ENCODE peak calls at places on chromosomes 11 and 22, in nine cellular contexts. I is fibroblast of pulmonary artery, Y is brain microvascular endothelial cell, S is left ventricle myocardium inferior, J is type B pancreatic cell, C is dorsolateral prefrontal cortex, X is AG04450, Q is breast epithelium, U is neural crest cell. Z is an unnamed sample.

GRCh38 chr11:44684886-44685285 is 41.9 kb upstream of the TSPAN18 start:
- DNase-seq in I (no peak), Y (no peak), S (no peak), J (no peak), C (no peak), X (no peak), Q (no peak), U (no peak), Z (no peak)

GRCh38 chr22:42202669-42203068 is 67.8 kb downstream of the TCF20 start:
- DNase-seq in I (peak; percentile 30), Y (peak; percentile 43), S (no peak), J (no peak), C (no peak), X (peak; percentile 21), Q (no peak), U (no peak), Z (no peak)

GRCh38 chr11:934437-934950 is 8.8 kb downstream of the AP2A2 start:
- DNase-seq in I (no peak), Y (no peak), S (no peak), J (no peak), C (no peak), X (no peak), Q (no peak), U (no peak), Z (no peak)

GRCh38 chr11:6632116-6633073 is 13.2 kb upstream of the TPP1 start:
- DNase-seq in I (no peak), Y (no peak), S (no peak), J (peak; percentile 62), C (no peak), X (no peak), Q (no peak), U (no peak), Z (no peak)

GRCh38 chr11:2186669-2187266 is 15.2 kb upstream of the TH start:
- DNase-seq in I (peak; percentile 22), Y (peak; percentile 18), S (no peak), J (no peak), C (no peak), X (no peak), Q (no peak), U (peak; percentile 37), Z (no peak)

GRCh38 chr22:47836957-47837356 is 1074.5 kb downstream of the TBC1D22A start:
- DNase-seq in I (peak; percentile 0), Y (no peak), S (no peak), J (no peak), C (no peak), X (no peak), Q (no peak), U (no peak), Z (no peak)

GRCh38 chr11:44967930-44968496 is 17.3 kb upstream of the TP53I11 start:
- DNase-seq in I (no peak), Y (no peak), S (no peak), J (no peak), C (no peak), X (no peak), Q (no peak), U (no peak), Z (no peak)

GRCh38 chr11:112852141-112852853 is 108.9 kb upstream of the NCAM1 start:
- DNase-seq in I (peak; percentile 16), Y (no peak), S (no peak), J (no peak), C (no peak), X (no peak), Q (no peak), U (no peak), Z (no peak)

GRCh38 chr11:134026655-134027343 is 42.1 kb upstream of the JAM3 start:
- DNase-seq in I (no peak), Y (no peak), S (no peak), J (no peak), C (no peak), X (no peak), Q (no peak), U (peak; percentile 54), Z (no peak)

GRCh38 chr11:93908689-93909088 is 58.3 kb upstream of the VSTM5 start:
- DNase-seq in I (peak; percentile 71), Y (peak; percentile 89), S (no peak), J (no peak), C (no peak), X (peak; percentile 78), Q (no peak), U (no peak), Z (no peak)

GRCh38 chr11:75154646-75155569 is 4.0 kb downstream of the SLCO2B1 start:
- DNase-seq in I (peak; percentile 70), Y (no peak), S (peak; percentile 47), J (no peak), C (no peak), X (no peak), Q (no peak), U (no peak), Z (no peak)
- TF ChIP-seq CTCF in I (no peak), Y (no peak), S (no peak), J (no peak), C (no peak), X (no peak), Q (no peak), U (no peak), Z (no peak)

DNA sequence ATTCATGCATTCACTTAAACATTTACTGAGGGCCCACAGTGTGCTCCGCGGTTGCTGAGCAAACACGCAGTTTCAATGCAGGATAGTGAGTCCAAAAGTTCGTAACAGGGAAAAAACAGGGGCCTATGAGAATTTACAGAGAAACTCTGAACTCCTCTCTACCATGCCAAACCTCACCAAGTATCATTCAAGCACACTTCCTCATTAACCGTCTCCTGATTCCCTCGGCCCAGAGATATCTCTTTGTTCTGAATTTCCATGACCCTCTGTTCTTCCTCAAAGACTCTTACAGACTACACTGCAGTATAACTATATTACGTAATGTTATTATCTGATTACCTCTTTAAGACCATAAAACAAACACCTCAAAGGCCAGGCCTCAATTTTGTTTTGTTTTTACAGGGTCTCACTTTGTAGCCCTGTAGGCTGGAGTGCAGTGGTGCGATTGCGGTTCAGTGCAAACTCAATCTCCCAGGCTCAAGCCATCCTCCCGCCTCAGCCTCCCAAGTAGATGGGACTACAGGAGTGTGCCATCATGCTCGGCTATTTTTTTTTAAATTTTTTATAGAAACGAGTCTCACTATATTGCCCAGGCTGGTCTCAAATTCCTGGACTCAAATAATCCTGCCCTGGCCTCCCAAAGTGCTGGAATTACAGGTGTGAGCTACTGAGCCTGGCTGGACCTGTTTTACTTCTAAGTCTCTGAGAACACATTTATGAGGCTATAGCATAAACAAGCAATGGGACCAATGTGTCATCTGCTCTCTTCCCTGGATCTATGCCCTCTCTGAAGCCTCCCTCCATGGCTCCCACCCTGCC is 3.6 kb downstream of the HPS4 start:
- DNase-seq in I (no peak), Y (no peak), S (no peak), J (no peak), C (no peak), X (no peak), Q (no peak), U (no peak), Z (no peak)
- TF ChIP-seq CTCF in I (no peak), Y (no peak), S (no peak), J (no peak), C (no peak), X (no peak), Q (no peak), U (no peak), Z (no peak)

GRCh38 chr11:111066861-111067260 is 178.7 kb upstream of the POU2AF2 start:
- DNase-seq in I (no peak), Y (no peak), S (no peak), J (no peak), C (no peak), X (no peak), Q (no peak), U (no peak), Z (no peak)

GRCh38 chr11:111067994-111068393 is 177.5 kb upstream of the POU2AF2 start:
- DNase-seq in I (no peak), Y (no peak), S (no peak), J (no peak), C (no peak), X (no peak), Q (no peak), U (no peak), Z (no peak)

GRCh38 chr11:111064118-111064517 is 181.4 kb upstream of the POU2AF2 start:
- DNase-seq in I (peak; percentile 29), Y (peak; percentile 42), S (no peak), J (no peak), C (no peak), X (peak; percentile 64), Q (no peak), U (no peak), Z (no peak)

GRCh38 chr11:111063711-111064110 is 181.8 kb upstream of the POU2AF2 start:
- DNase-seq in I (no peak), Y (no peak), S (no peak), J (no peak), C (no peak), X (no peak), Q (no peak), U (no peak), Z (no peak)

DNA sequence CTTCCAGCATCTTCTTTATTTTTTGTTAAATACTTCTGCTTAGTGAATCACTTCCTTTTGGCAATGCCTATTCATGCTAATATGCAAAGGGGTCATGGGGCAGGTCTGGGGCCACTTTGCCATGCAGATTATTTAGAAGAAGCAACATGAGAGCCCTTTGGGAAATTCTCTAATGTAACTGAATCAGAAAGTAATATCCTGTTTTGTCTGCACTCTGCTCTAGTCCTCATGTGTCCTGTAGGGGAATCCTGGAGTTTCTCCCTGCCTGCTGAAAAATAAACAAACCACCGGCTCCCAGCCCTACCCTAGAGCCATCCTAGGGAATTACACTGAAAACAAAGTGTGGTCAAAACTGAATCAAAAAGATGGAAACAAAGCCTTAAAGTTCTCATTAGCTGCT is 176.4 kb upstream of the POU2AF2 start:
- DNase-seq in I (peak; percentile 68), Y (peak; percentile 34), S (no peak), J (no peak), C (no peak), X (peak; percentile 18), Q (no peak), U (no peak), Z (no peak)
- TF ChIP-seq CTCF in I (peak; percentile 53), Y (peak; percentile 70), S (no peak), J (peak; percentile 61), C (no peak), X (peak; percentile 58), Q (no peak), U (peak; percentile 31), Z (no peak)

GRCh38 chr11:123523539-123523938 is 93.5 kb downstream of the GRAMD1B start:
- DNase-seq in I (no peak), Y (no peak), S (no peak), J (no peak), C (no peak), X (no peak), Q (no peak), U (no peak), Z (no peak)

GRCh38 chr11:123526027-123526805 is 96.1 kb downstream of the GRAMD1B start:
- DNase-seq in I (no peak), Y (no peak), S (no peak), J (no peak), C (no peak), X (no peak), Q (no peak), U (no peak), Z (no peak)

GRCh38 chr11:123526918-123527317 is 96.8 kb downstream of the GRAMD1B start:
- DNase-seq in I (no peak), Y (no peak), S (no peak), J (no peak), C (no peak), X (no peak), Q (no peak), U (no peak), Z (no peak)

GRCh38 chr11:123525072-123525471 is 95.0 kb downstream of the GRAMD1B start:
- DNase-seq in I (no peak), Y (no peak), S (no peak), J (no peak), C (no peak), X (no peak), Q (no peak), U (no peak), Z (no peak)

GRCh38 chr11:123525511-123525918 is 95.4 kb downstream of the GRAMD1B start:
- DNase-seq in I (no peak), Y (no peak), S (no peak), J (no peak), C (peak; percentile 59), X (no peak), Q (no peak), U (no peak), Z (no peak)
- TF ChIP-seq CTCF in I (no peak), Y (no peak), S (no peak), J (no peak), C (no peak), X (no peak), Q (no peak), U (no peak), Z (no peak)